ENCODE peak calls at places on chromosomes 3 and 15, in five cellular contexts. K is upper lobe of right lung, Y is fibroblast of lung, A is heart right ventricle, G is pancreas. W is an unnamed sample. For H3K27me3, the result is how much of the 10 kb centered on the place peaks cover.

GRCh38 chr3:177686671-177687070 is 489.4 kb upstream of the TBL1XR1 start:
- DNase-seq in G (no peak), K (no peak), Y (no peak), A (no peak), W (no peak)

GRCh38 chr15:76192715-76193114 is 118.6 kb downstream of the ETFA start:
- DNase-seq in A (no peak), K (no peak), G (no peak), Y (no peak), W (no peak)

GRCh38 chr3:73535137-73535536 is 89.6 kb downstream of the PDZRN3 start:
- DNase-seq in Y (no peak), K (no peak), A (no peak), G (no peak), W (no peak)

GRCh38 chr15:54884312-54884711 is 312.4 kb downstream of the RSL24D1 start:
- DNase-seq in K (no peak), G (no peak), A (no peak), Y (no peak), W (no peak)

GRCh38 chr3:51642462-51642861 is 28.6 kb upstream of the TEX264 start:
- DNase-seq in A (no peak), G (no peak), Y (no peak), K (no peak), W (no peak)

GRCh38 chr3:43818229-43818628 is 127.5 kb downstream of the ABHD5 start:
- DNase-seq in Y (no peak), A (no peak), K (no peak), G (no peak), W (no peak)

GRCh38 chr3:118932822-118933558 is 101.7 kb downstream of the IGSF11 start:
- DNase-seq in K (peak), G (peak), A (no peak), Y (no peak), W (no peak)

GRCh38 chr15:41574158-41574557 is 15.1 kb downstream of the TYRO3 start:
- DNase-seq in G (no peak), A (no peak), K (no peak), Y (no peak), W (no peak)

GRCh38 chr3:87145553-87145952 is 81.6 kb upstream of the CHMP2B start:
- DNase-seq in K (no peak), Y (no peak), G (no peak), A (no peak), W (no peak)

GRCh38 chr15:86538141-86538540 is 458.5 kb downstream of the AGBL1 start:
- DNase-seq in G (no peak), Y (peak), K (no peak), A (no peak), W (no peak)

GRCh38 chr3:129745253-129745652 is 138.8 kb upstream of the PLXND1 start:
- DNase-seq in K (no peak), G (no peak), Y (peak), A (no peak), W (no peak)

GRCh38 chr3:12729313-12729676 is 29.8 kb downstream of the TMEM40 start:
- DNase-seq in K (no peak), A (peak), G (no peak), Y (peak), W (no peak)

GRCh38 chr3:61956236-61956635 is 394.9 kb downstream of the PTPRG start:
- DNase-seq in K (no peak), Y (peak), G (no peak), A (no peak), W (no peak)

GRCh38 chr3:122392868-122393844 is 9.2 kb downstream of the FAM162A start:
- DNase-seq in G (no peak), K (no peak), A (no peak), Y (peak), W (no peak)

GRCh38 chr3:64900916-64901903 is 213.4 kb upstream of the ADAMTS9 start:
- DNase-seq in Y (peak), G (no peak), A (peak), K (no peak), W (no peak)

GRCh38 chr3:59546522-59546921 is 496.7 kb upstream of the CFAP20DC start:
- DNase-seq in Y (no peak), K (no peak), A (no peak), G (no peak), W (no peak)

GRCh38 chr3:10417849-10418248 is 87.5 kb downstream of the ATP2B2 start:
- DNase-seq in G (no peak), K (no peak), Y (peak), A (no peak), W (no peak)

GRCh38 chr3:177646749-177647148 is 449.5 kb upstream of the TBL1XR1 start:
- DNase-seq in K (no peak), Y (no peak), G (no peak), A (no peak), W (no peak)

GRCh38 chr15:55758580-55758986 is 15.6 kb upstream of the PRTG start:
- DNase-seq in G (no peak), A (no peak), K (no peak), Y (no peak), W (no peak)

GRCh38 chr3:15812183-15812582 is 14.4 kb upstream of the ANKRD28 start:
- DNase-seq in A (no peak), G (no peak), K (no peak), Y (no peak), W (no peak)

GRCh38 chr3:4983739-4984510 is 4.7 kb downstream of the BHLHE40 start:
- DNase-seq in K (no peak), Y (peak), G (peak), A (peak), W (peak)

GRCh38 chr15:67731112-67731761 is 94.1 kb upstream of the SKOR1 start:
- DNase-seq in A (no peak), K (no peak), Y (no peak), G (no peak), W (no peak)

GRCh38 chr3:17841190-17841828 is 98.9 kb upstream of the TBC1D5 start:
- DNase-seq in Y (peak), G (peak), A (peak), K (peak), W (peak)

GRCh38 chr3:17850448-17850847 is 108.0 kb upstream of the TBC1D5 start:
- DNase-seq in Y (peak), G (no peak), A (no peak), K (no peak), W (no peak)

GRCh38 chr3:17847156-17847555 is 104.7 kb upstream of the TBC1D5 start:
- DNase-seq in G (no peak), A (no peak), Y (no peak), K (no peak), W (no peak)

GRCh38 chr3:17845026-17845425 is 102.6 kb upstream of the TBC1D5 start:
- DNase-seq in G (no peak), Y (no peak), K (no peak), A (no peak), W (no peak)

GRCh38 chr3:17846466-17846865 is 104.0 kb upstream of the TBC1D5 start:
- DNase-seq in K (no peak), G (no peak), A (no peak), Y (peak), W (no peak)
- TF ChIP-seq CTCF in K (no peak), G (no peak), A (no peak), Y (no peak), W (no peak)

GRCh38 chr15:88745696-88746095 is 57.5 kb upstream of the ACAN start:
- DNase-seq in G (no peak), A (no peak), K (no peak), Y (peak), W (no peak)
- H3K27me3 ChIP-seq in G (under half), A (half or more), K (under half), Y (under half), W (under half)

DNA sequence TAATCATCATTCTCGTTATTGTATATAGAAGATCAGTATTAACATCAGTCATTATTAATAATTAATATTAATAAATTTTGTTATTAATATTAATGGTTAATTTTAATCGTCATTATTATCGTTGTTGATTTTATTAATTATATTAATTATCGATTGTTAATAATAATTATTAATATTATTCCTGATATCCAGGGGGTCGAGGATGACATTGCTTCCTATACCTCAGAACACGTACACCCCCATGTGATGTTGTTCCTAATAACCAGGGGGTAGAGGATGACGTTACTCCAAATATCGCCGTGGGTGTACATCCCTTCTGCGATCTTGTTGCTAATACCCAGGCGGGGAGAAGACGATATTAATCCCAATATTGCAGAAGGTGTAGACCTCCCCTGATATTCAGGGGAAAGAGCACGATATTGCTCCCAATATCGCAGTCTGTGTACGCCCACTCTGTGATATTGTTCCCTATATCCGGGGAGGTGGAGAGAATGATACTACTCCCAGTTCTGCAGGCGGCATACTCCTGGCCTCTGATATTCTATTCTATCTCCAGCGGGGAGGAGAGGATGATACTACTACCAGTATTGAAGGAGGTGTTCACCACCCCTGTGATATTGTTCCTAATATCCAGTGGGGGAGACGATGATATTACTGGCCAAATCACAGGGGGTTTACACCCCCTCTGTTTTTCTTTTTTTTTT is 22.3 kb upstream of the BMF start:
- DNase-seq in A (no peak), G (no peak), Y (no peak), K (no peak), W (no peak)
- H3K4me3 ChIP-seq in A (no peak), G (no peak), Y (no peak), K (no peak), W (no peak)

GRCh38 chr3:174756200-174756829 is 102.8 kb upstream of the NAALADL2 start:
- DNase-seq in G (no peak), Y (no peak), K (no peak), A (no peak), W (no peak)
- TF ChIP-seq CTCF in G (no peak), Y (no peak), K (no peak), A (no peak), W (no peak)

GRCh38 chr3:143121240-143122088 is 1.9 kb downstream of the CHST2 start:
- DNase-seq in G (peak), Y (peak), A (peak), K (peak), W (no peak)

GRCh38 chr3:143120716-143121239 is 1.2 kb downstream of the CHST2 start:
- DNase-seq in A (peak), K (peak), Y (peak), G (no peak), W (no peak)

GRCh38 chr3:143119009-143119914 is at the start of gene CHST2:
- DNase-seq in K (peak), G (peak), A (peak), Y (peak), W (no peak)

GRCh38 chr3:143119974-143120715 is 574 bp downstream of the CHST2 start:
- DNase-seq in K (peak), A (peak), G (no peak), Y (peak), W (no peak)

GRCh38 chr3:143118630-143119008 is 952 bp upstream of the CHST2 start:
- DNase-seq in A (no peak), Y (no peak), G (no peak), K (no peak), W (no peak)
- H3K27me3 ChIP-seq in A (under half), Y (under half), G (under half), K (under half), W (under half)

DNA sequence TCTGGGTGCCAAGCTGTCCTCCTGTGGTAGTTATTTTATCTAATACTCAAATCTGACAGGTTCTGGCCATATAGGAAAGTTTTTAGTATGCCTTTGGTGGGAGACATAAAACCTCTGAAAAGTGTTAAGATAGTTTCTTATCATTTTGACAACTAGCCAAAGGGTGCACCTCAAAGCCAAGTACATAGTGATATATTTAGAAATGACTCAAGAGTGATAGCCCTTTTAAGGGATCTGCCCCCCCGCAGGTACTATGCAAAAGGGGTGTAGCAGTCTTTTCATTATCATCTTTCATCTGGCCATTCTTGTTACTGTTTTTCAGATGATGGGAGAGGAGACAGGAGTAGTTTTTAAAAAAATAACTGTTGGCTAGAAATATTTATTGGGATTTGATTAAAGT is 4.9 kb downstream of the PHLDB2 start:
- DNase-seq in G (no peak), K (no peak), A (peak), Y (peak), W (no peak)
- H3K4me3 ChIP-seq in G (no peak), K (no peak), A (peak), Y (no peak), W (peak)

DNA sequence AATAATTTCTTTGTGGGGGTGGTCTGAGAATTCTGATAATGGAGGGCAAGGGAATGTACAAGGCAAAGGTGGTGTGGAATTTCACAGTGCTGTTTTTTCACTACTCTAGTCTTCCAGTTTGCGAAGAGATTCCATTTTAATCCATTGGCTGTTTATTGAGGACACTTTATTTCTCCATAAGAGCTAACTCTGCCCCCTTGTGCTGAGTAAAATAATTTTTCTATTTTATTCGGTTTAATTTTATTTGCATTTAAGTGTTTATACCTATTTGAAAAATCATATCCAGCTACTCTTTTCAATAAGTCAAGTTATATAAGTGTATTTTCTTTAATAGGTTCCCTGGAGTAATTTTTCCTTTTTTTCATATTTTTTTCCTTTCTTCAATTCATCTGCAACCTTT is 840.1 kb downstream of the TUSC7 start:
- DNase-seq in G (no peak), Y (no peak), A (no peak), K (no peak), W (no peak)
- TF ChIP-seq CTCF in G (no peak), Y (no peak), A (no peak), K (no peak), W (no peak)

DNA sequence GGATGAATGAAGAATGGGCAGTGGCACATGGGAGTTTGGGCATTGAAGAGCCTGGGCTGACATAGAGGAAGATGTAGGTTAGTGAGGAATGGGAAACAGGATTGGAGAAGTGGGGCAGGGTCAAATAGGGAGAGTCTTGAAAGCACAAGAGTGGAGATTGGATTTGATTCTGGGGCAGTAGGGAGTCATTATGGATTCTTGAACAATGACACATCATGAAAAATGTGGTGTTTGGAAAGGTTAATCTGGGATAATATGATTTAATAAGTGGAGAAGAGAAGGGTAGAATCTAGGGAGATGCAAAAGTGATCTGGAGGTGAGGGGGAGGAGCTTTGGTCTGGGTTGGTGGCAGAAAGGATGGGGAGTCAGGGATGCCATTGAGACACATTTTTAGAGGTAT is 45.4 kb upstream of the ROPN1 start:
- DNase-seq in A (no peak), Y (peak), K (no peak), G (no peak), W (no peak)
- H3K27me3 ChIP-seq in A (under half), Y (under half), K (under half), G (under half), W (under half)

W was measured in tibial artery.